ENCODE peak calls at places on chromosomes 11 and 22, in six cellular contexts. S is dorsolateral prefrontal cortex, U is cardiac muscle cell, X is esophagus squamous epithelium, J is brain microvascular endothelial cell, I is kidney epithelial cell. R is an unnamed sample.

GRCh38 chr22:35739642-35740041 is 22.0 kb downstream of the APOL5 start:
- DNase-seq in S (no peak), U (no peak), X (no peak), J (no peak), I (no peak), R (no peak)

GRCh38 chr11:3873712-3874349 is 18.4 kb downstream of the STIM1 start:
- DNase-seq in S (no peak), U (no peak), X (no peak), J (no peak), I (no peak), R (no peak)

GRCh38 chr22:37726240-37726887 is 29.5 kb downstream of the TRIOBP start:
- DNase-seq in S (no peak), U (peak; percentile 54), X (no peak), J (peak; percentile 20), I (no peak), R (no peak)

GRCh38 chr22:32853662-32854061 is 52.2 kb downstream of the TIMP3 start:
- DNase-seq in S (no peak), U (no peak), X (no peak), J (no peak), I (no peak), R (no peak)

GRCh38 chr11:61657566-61657965 is 22.6 kb upstream of the DAGLA start:
- DNase-seq in S (no peak), U (peak; percentile 15), X (no peak), J (no peak), I (no peak), R (no peak)

GRCh38 chr22:17870408-17870807 is 96.1 kb upstream of the BID start:
- DNase-seq in S (no peak), U (no peak), X (no peak), J (no peak), I (no peak), R (no peak)

GRCh38 chr22:49966041-49966715 is 5.6 kb downstream of the PIM3 start:
- DNase-seq in S (no peak), U (no peak), X (no peak), J (no peak), I (no peak), R (peak; percentile 72)

GRCh38 chr11:92316410-92316809 is 91.8 kb downstream of the FAT3 start:
- DNase-seq in S (no peak), U (no peak), X (no peak), J (no peak), I (no peak), R (no peak)

GRCh38 chr22:16949561-16949960 is 58.5 kb downstream of the GAB4 start:
- DNase-seq in S (no peak), U (no peak), X (no peak), J (no peak), I (no peak), R (no peak)

GRCh38 chr11:19679952-19680823 is 32.4 kb upstream of the NAV2 start:
- DNase-seq in S (peak; percentile 42), U (peak; percentile 97), X (no peak), J (peak; percentile 98), I (peak; percentile 93), R (peak; percentile 96)

GRCh38 chr11:31818874-31819331 is 7.8 kb upstream of the PAX6 start:
- DNase-seq in S (no peak), U (no peak), X (no peak), J (no peak), I (no peak), R (no peak)

GRCh38 chr11:67438121-67438902 is 830 bp upstream of the PTPRCAP start:
- DNase-seq in S (no peak), U (no peak), X (no peak), J (no peak), I (no peak), R (no peak)

GRCh38 chr11:76700177-76701100 is 29.9 kb upstream of the LRRC32 start:
- DNase-seq in S (no peak), U (peak; percentile 81), X (no peak), J (peak; percentile 86), I (peak; percentile 85), R (no peak)

GRCh38 chr11:96081561-96081960 is 157.7 kb upstream of the MTMR2 start:
- DNase-seq in S (no peak), U (no peak), X (no peak), J (no peak), I (no peak), R (no peak)

GRCh38 chr11:97964332-97965004 is 1056.3 kb upstream of the CNTN5 start:
- DNase-seq in S (no peak), U (no peak), X (no peak), J (no peak), I (no peak), R (no peak)

GRCh38 chr11:8809185-8809584 is 101.8 kb upstream of the AKIP1 start:
- DNase-seq in S (no peak), U (no peak), X (no peak), J (no peak), I (no peak), R (no peak)

GRCh38 chr11:46009647-46010046 is 87.2 kb downstream of the LARGE2 start:
- DNase-seq in S (no peak), U (peak; percentile 69), X (no peak), J (no peak), I (no peak), R (no peak)

GRCh38 chr11:17519031-17519430 is 25.2 kb downstream of the USH1C start:
- DNase-seq in S (no peak), U (no peak), X (no peak), J (no peak), I (no peak), R (no peak)

GRCh38 chr11:8000390-8000789 is 13.3 kb downstream of the EIF3F start:
- DNase-seq in S (no peak), U (no peak), X (no peak), J (no peak), I (no peak), R (no peak)

GRCh38 chr11:63443714-63444113 is 47.3 kb downstream of the PLAAT5 start:
- DNase-seq in S (no peak), U (no peak), X (no peak), J (no peak), I (no peak), R (no peak)

GRCh38 chr22:44537016-44537936 is 39.2 kb upstream of the RTL6 start:
- DNase-seq in S (no peak), U (no peak), X (no peak), J (no peak), I (no peak), R (no peak)

GRCh38 chr22:31496735-31497146 is 405 bp downstream of the SFI1 start:
- DNase-seq in S (no peak), U (peak; percentile 14), X (no peak), J (peak; percentile 2), I (no peak), R (peak; percentile 74)

GRCh38 chr22:20803696-20804324 is 29.9 kb downstream of the SERPIND1 start:
- DNase-seq in S (peak; percentile 33), U (peak; percentile 56), X (no peak), J (peak; percentile 36), I (no peak), R (no peak)

GRCh38 chr11:80086496-80087055 is 645.7 kb upstream of the TENM4 start:
- DNase-seq in S (no peak), U (no peak), X (no peak), J (no peak), I (peak; percentile 28), R (no peak)

GRCh38 chr11:120096756-120097191 is 41.1 kb downstream of the TRIM29 start:
- DNase-seq in S (no peak), U (no peak), X (no peak), J (no peak), I (no peak), R (no peak)

GRCh38 chr22:36350751-36351594 is 36.8 kb downstream of the MYH9 start:
- DNase-seq in S (no peak), U (no peak), X (no peak), J (no peak), I (peak; percentile 58), R (peak; percentile 84)

GRCh38 chr11:12318791-12319733 is 58.3 kb upstream of the PARVA start:
- DNase-seq in S (no peak), U (peak; percentile 58), X (no peak), J (no peak), I (no peak), R (no peak)

GRCh38 chr11:118907749-118908106 is 18.0 kb downstream of the BCL9L start:
- DNase-seq in S (no peak), U (no peak), X (no peak), J (no peak), I (no peak), R (no peak)
- H3K4me3 ChIP-seq in S (peak overlapping the region; percentile 16), U (no peak overlapping the region), X (no peak overlapping the region), J (no peak overlapping the region), I (no peak overlapping the region), R (peak overlapping the region; percentile 21)

GRCh38 chr11:128551641-128552335 is 35.6 kb downstream of the ETS1 start:
- DNase-seq in S (no peak), U (no peak), X (no peak), J (no peak), I (no peak), R (no peak)

GRCh38 chr11:128553662-128554392 is 33.5 kb downstream of the ETS1 start:
- DNase-seq in S (no peak), U (peak; percentile 93), X (no peak), J (no peak), I (no peak), R (no peak)

GRCh38 chr11:128552783-128553661 is 34.3 kb downstream of the ETS1 start:
- DNase-seq in S (no peak), U (peak; percentile 88), X (no peak), J (no peak), I (peak; percentile 75), R (no peak)

GRCh38 chr11:128559496-128560103 is 27.8 kb downstream of the ETS1 start:
- DNase-seq in S (no peak), U (no peak), X (no peak), J (no peak), I (no peak), R (no peak)

DNA sequence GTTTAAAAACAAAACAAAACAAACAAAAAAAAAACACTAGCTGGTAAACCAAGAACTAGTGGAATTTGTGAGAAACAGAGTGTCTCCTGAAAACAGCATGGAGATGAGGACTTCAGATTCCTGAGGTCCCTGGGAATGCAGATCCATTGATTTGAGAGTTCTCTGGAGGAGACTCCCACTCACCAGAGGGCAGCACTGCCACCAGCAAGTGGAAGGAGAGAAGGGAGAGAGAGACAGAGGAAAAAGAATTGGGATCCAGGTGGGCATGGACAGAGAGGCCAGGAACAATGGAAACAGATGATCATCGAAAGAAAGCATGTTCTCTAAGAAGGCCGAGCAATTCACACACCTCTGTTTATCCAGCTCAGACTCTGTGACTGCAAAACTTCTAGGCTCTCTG is 31.8 kb downstream of the ETS1 start:
- DNase-seq in S (no peak), U (peak; percentile 39), X (no peak), J (no peak), I (no peak), R (no peak)
- TF ChIP-seq CTCF in S (peak; percentile 18), U (peak; percentile 51), X (no peak), J (peak; percentile 72), I (peak; percentile 30), R (no peak)

GRCh38 chr11:83063073-83063754 is 8.5 kb downstream of the RAB30 start:
- DNase-seq in S (no peak), U (peak; percentile 35), X (no peak), J (no peak), I (no peak), R (no peak)
- H3K4me3 ChIP-seq in S (peak overlapping the region; percentile 12), U (no peak overlapping the region), X (no peak overlapping the region), J (no peak overlapping the region), I (no peak overlapping the region), R (peak overlapping the region; percentile 8)

DNA sequence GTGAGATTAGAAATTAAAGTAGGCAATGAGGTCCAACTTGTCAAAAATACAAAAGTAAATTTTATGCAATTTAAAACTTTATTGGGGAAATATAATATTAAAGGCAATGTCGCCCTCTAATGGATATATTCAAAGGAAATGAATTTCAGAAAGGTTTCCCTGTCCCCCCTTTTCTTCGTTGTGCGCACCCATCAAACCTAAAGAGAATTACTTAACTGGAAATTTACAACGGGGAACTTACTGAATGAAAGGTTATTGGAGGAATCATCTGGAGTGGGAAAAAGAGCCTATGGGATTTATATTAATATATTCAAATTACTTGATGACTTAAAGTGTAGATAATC is 1.7 kb upstream of the ABTB2 start:
- DNase-seq in S (no peak), U (no peak), X (no peak), J (no peak), I (no peak), R (no peak)
- TF ChIP-seq CTCF in S (peak; percentile 40), U (no peak), X (peak; percentile 38), J (no peak), I (no peak), R (peak; percentile 1)